ENCODE peak calls at places on chromosomes 12 and 14, in eight cellular contexts. J, T, X, A, O, W, D and N are unnamed samples.

GRCh38 chr12:70449074-70449757 is 83.1 kb downstream of the KCNMB4 start:
- DNase-seq in J (peak), T (peak), X (no peak), A (no peak), O (no peak), W (no peak), D (no peak), N (no peak)

GRCh38 chr12:26971963-26972362 is 33.7 kb downstream of the FGFR1OP2 start:
- DNase-seq in J (no peak), T (no peak), X (no peak), A (peak), O (no peak), W (no peak), D (peak), N (no peak)

GRCh38 chr12:3885179-3886094 is 12.2 kb upstream of the PARP11 start:
- DNase-seq in J (peak), T (peak), X (no peak), A (peak), O (peak), W (no peak), D (peak), N (peak)

GRCh38 chr14:100890044-100890443 is 13.5 kb downstream of the RTL1 start:
- DNase-seq in J (no peak), T (no peak), X (no peak), A (no peak), O (no peak), W (no peak), D (no peak), N (no peak)

GRCh38 chr14:27389402-27389801 is 791.6 kb upstream of the NOVA1 start:
- DNase-seq in J (no peak), T (no peak), X (no peak), A (no peak), O (no peak), W (no peak), D (no peak), N (no peak)

GRCh38 chr12:111597731-111598636 is 1.1 kb downstream of the ATXN2 start:
- DNase-seq in J (peak), T (peak), X (peak), A (peak), O (no peak), W (peak), D (peak), N (peak)

GRCh38 chr12:64051057-64051456 is 171.0 kb downstream of the KICS2 start:
- DNase-seq in J (no peak), T (no peak), X (no peak), A (no peak), O (no peak), W (no peak), D (no peak), N (no peak)

GRCh38 chr12:45568808-45569207 is 160.7 kb upstream of the ARID2 start:
- DNase-seq in J (no peak), T (no peak), X (no peak), A (no peak), O (no peak), W (peak), D (no peak), N (no peak)

GRCh38 chr14:104866451-104867370 is 1.6 kb downstream of the CEP170B start:
- DNase-seq in J (no peak), T (no peak), X (no peak), A (no peak), O (no peak), W (no peak), D (no peak), N (no peak)

GRCh38 chr14:64722842-64723447 is 18.7 kb downstream of the PLEKHG3 start:
- DNase-seq in J (peak), T (no peak), X (no peak), A (no peak), O (no peak), W (no peak), D (no peak), N (no peak)

GRCh38 chr12:26936559-26937442 is 980 bp downstream of the INTS13 start:
- DNase-seq in J (no peak), T (no peak), X (no peak), A (no peak), O (no peak), W (peak), D (no peak), N (no peak)

GRCh38 chr12:93186621-93187020 is 191.1 kb upstream of the NUDT4 start:
- DNase-seq in J (no peak), T (no peak), X (no peak), A (no peak), O (no peak), W (no peak), D (no peak), N (no peak)

GRCh38 chr12:89369166-89369565 is 16.9 kb upstream of the DUSP6 start:
- DNase-seq in J (peak), T (no peak), X (no peak), A (no peak), O (no peak), W (no peak), D (no peak), N (no peak)

GRCh38 chr14:71659165-71659564 is 273.1 kb upstream of the RGS6 start:
- DNase-seq in J (no peak), T (no peak), X (no peak), A (no peak), O (no peak), W (no peak), D (no peak), N (no peak)

GRCh38 chr12:124500232-124501079 is 67.0 kb downstream of the NCOR2 start:
- DNase-seq in J (peak), T (no peak), X (no peak), A (no peak), O (no peak), W (no peak), D (no peak), N (no peak)

GRCh38 chr12:66945189-66945817 is 266.4 kb upstream of the GRIP1 start:
- DNase-seq in J (no peak), T (no peak), X (no peak), A (no peak), O (no peak), W (no peak), D (no peak), N (no peak)